ENCODE peak calls at places on chromosome 12, in nine cellular contexts. One of them, this sample, is unnamed.

GRCh38 chr12:10673660-10674384 is at the start of gene STYK1:
- DNase-seq in HT-29: peak
- DNase-seq in fibroblast of lung: peak
- DNase-seq in Right ventricle myocardium inferior: peak
- DNase-seq in endodermal cell: peak
- DNase-seq in EL: peak
- DNase-seq in activated T-cell treated with anti-CD3 and anti-CD28 coated beads for 48 hours: peak
- DNase-seq in progenitor cell of endocrine pancreas: peak
- DNase-seq in T-helper 2 cell: peak
- DNase-seq in this sample: peak

GRCh38 chr12:66132408-66132807 is 1.9 kb upstream of the LLPH start:
- DNase-seq in HT-29: no peak
- DNase-seq in fibroblast of lung: peak
- DNase-seq in Right ventricle myocardium inferior: no peak
- DNase-seq in endodermal cell: peak
- DNase-seq in EL: peak
- DNase-seq in activated T-cell treated with anti-CD3 and anti-CD28 coated beads for 48 hours: no peak
- DNase-seq in progenitor cell of endocrine pancreas: no peak
- DNase-seq in T-helper 2 cell: no peak
- DNase-seq in this sample: no peak

GRCh38 chr12:132686831-132687210 is 321 bp downstream of the POLE start:
- DNase-seq in HT-29: no peak
- DNase-seq in fibroblast of lung: no peak
- DNase-seq in Right ventricle myocardium inferior: peak
- DNase-seq in endodermal cell: no peak
- DNase-seq in EL: no peak
- DNase-seq in activated T-cell treated with anti-CD3 and anti-CD28 coated beads for 48 hours: no peak
- DNase-seq in progenitor cell of endocrine pancreas: no peak
- DNase-seq in T-helper 2 cell: peak
- DNase-seq in this sample: no peak

GRCh38 chr12:101172316-101172715 is 37.7 kb downstream of the SLC5A8 start:
- DNase-seq in HT-29: peak
- DNase-seq in fibroblast of lung: no peak
- DNase-seq in Right ventricle myocardium inferior: no peak
- DNase-seq in endodermal cell: peak
- DNase-seq in EL: peak
- DNase-seq in activated T-cell treated with anti-CD3 and anti-CD28 coated beads for 48 hours: no peak
- DNase-seq in progenitor cell of endocrine pancreas: no peak
- DNase-seq in T-helper 2 cell: no peak
- DNase-seq in this sample: peak

GRCh38 chr12:26936559-26937442 is 980 bp downstream of the INTS13 start:
- DNase-seq in HT-29: peak
- DNase-seq in fibroblast of lung: no peak
- DNase-seq in Right ventricle myocardium inferior: no peak
- DNase-seq in endodermal cell: no peak
- DNase-seq in EL: peak
- DNase-seq in activated T-cell treated with anti-CD3 and anti-CD28 coated beads for 48 hours: no peak
- DNase-seq in progenitor cell of endocrine pancreas: no peak
- DNase-seq in T-helper 2 cell: no peak
- DNase-seq in this sample: no peak

GRCh38 chr12:127480775-127481314 is 786.1 kb upstream of the TMEM132C start:
- DNase-seq in HT-29: no peak
- DNase-seq in fibroblast of lung: no peak
- DNase-seq in Right ventricle myocardium inferior: no peak
- DNase-seq in endodermal cell: no peak
- DNase-seq in EL: no peak
- DNase-seq in activated T-cell treated with anti-CD3 and anti-CD28 coated beads for 48 hours: no peak
- DNase-seq in progenitor cell of endocrine pancreas: no peak
- DNase-seq in T-helper 2 cell: no peak
- DNase-seq in this sample: no peak

GRCh38 chr12:108346022-108346633 is 7.0 kb upstream of the CMKLR1 start:
- DNase-seq in HT-29: no peak
- DNase-seq in fibroblast of lung: no peak
- DNase-seq in Right ventricle myocardium inferior: no peak
- DNase-seq in endodermal cell: peak
- DNase-seq in EL: no peak
- DNase-seq in activated T-cell treated with anti-CD3 and anti-CD28 coated beads for 48 hours: no peak
- DNase-seq in progenitor cell of endocrine pancreas: no peak
- DNase-seq in T-helper 2 cell: no peak
- DNase-seq in this sample: no peak

GRCh38 chr12:76634074-76634570 is 74.6 kb upstream of the OSBPL8 start:
- DNase-seq in HT-29: no peak
- DNase-seq in fibroblast of lung: no peak
- DNase-seq in Right ventricle myocardium inferior: no peak
- DNase-seq in endodermal cell: no peak
- DNase-seq in EL: no peak
- DNase-seq in activated T-cell treated with anti-CD3 and anti-CD28 coated beads for 48 hours: no peak
- DNase-seq in progenitor cell of endocrine pancreas: no peak
- DNase-seq in T-helper 2 cell: no peak
- DNase-seq in this sample: no peak

GRCh38 chr12:105013892-105014291 is 27.8 kb downstream of the NOPCHAP1 start:
- DNase-seq in HT-29: no peak
- DNase-seq in fibroblast of lung: peak
- DNase-seq in Right ventricle myocardium inferior: no peak
- DNase-seq in endodermal cell: no peak
- DNase-seq in EL: peak
- DNase-seq in activated T-cell treated with anti-CD3 and anti-CD28 coated beads for 48 hours: no peak
- DNase-seq in progenitor cell of endocrine pancreas: no peak
- DNase-seq in T-helper 2 cell: no peak
- DNase-seq in this sample: peak

GRCh38 chr12:1619599-1619998 is 9.4 kb upstream of the WNT5B start:
- DNase-seq in HT-29: no peak
- DNase-seq in fibroblast of lung: no peak
- DNase-seq in Right ventricle myocardium inferior: peak
- DNase-seq in endodermal cell: no peak
- DNase-seq in EL: no peak
- DNase-seq in activated T-cell treated with anti-CD3 and anti-CD28 coated beads for 48 hours: no peak
- DNase-seq in progenitor cell of endocrine pancreas: no peak
- DNase-seq in T-helper 2 cell: no peak
- DNase-seq in this sample: no peak

GRCh38 chr12:45388545-45388944 is 172.7 kb downstream of the ANO6 start:
- DNase-seq in HT-29: peak
- DNase-seq in fibroblast of lung: peak
- DNase-seq in Right ventricle myocardium inferior: no peak
- DNase-seq in endodermal cell: peak
- DNase-seq in EL: peak
- DNase-seq in activated T-cell treated with anti-CD3 and anti-CD28 coated beads for 48 hours: no peak
- DNase-seq in progenitor cell of endocrine pancreas: no peak
- DNase-seq in T-helper 2 cell: no peak
- DNase-seq in this sample: no peak

GRCh38 chr12:31117203-31118011 is 43.7 kb downstream of the DDX11 start:
- DNase-seq in HT-29: peak
- DNase-seq in fibroblast of lung: peak
- DNase-seq in Right ventricle myocardium inferior: peak
- DNase-seq in endodermal cell: peak
- DNase-seq in EL: peak
- DNase-seq in activated T-cell treated with anti-CD3 and anti-CD28 coated beads for 48 hours: peak
- DNase-seq in progenitor cell of endocrine pancreas: peak
- DNase-seq in T-helper 2 cell: peak
- DNase-seq in this sample: peak

GRCh38 chr12:21656931-21657335 is 709 bp downstream of the LDHB start:
- DNase-seq in HT-29: peak
- DNase-seq in fibroblast of lung: peak
- DNase-seq in Right ventricle myocardium inferior: no peak
- DNase-seq in endodermal cell: peak
- DNase-seq in EL: peak
- DNase-seq in activated T-cell treated with anti-CD3 and anti-CD28 coated beads for 48 hours: peak
- DNase-seq in progenitor cell of endocrine pancreas: no peak
- DNase-seq in T-helper 2 cell: no peak
- DNase-seq in this sample: no peak

GRCh38 chr12:21346542-21347205 is 12.0 kb upstream of the SLCO1A2 start:
- DNase-seq in HT-29: no peak
- DNase-seq in fibroblast of lung: no peak
- DNase-seq in Right ventricle myocardium inferior: no peak
- DNase-seq in endodermal cell: no peak
- DNase-seq in EL: no peak
- DNase-seq in activated T-cell treated with anti-CD3 and anti-CD28 coated beads for 48 hours: no peak
- DNase-seq in progenitor cell of endocrine pancreas: no peak
- DNase-seq in T-helper 2 cell: no peak
- DNase-seq in this sample: no peak

GRCh38 chr12:2335109-2335508 is 282.3 kb downstream of the CACNA1C start:
- DNase-seq in HT-29: peak
- DNase-seq in fibroblast of lung: no peak
- DNase-seq in Right ventricle myocardium inferior: no peak
- DNase-seq in endodermal cell: no peak
- DNase-seq in EL: peak
- DNase-seq in activated T-cell treated with anti-CD3 and anti-CD28 coated beads for 48 hours: no peak
- DNase-seq in progenitor cell of endocrine pancreas: no peak
- DNase-seq in T-helper 2 cell: no peak
- DNase-seq in this sample: no peak

GRCh38 chr12:116298578-116298977 is 21.1 kb upstream of the MED13L start:
- DNase-seq in HT-29: no peak
- DNase-seq in fibroblast of lung: no peak
- DNase-seq in Right ventricle myocardium inferior: no peak
- DNase-seq in endodermal cell: no peak
- DNase-seq in EL: no peak
- DNase-seq in activated T-cell treated with anti-CD3 and anti-CD28 coated beads for 48 hours: no peak
- DNase-seq in progenitor cell of endocrine pancreas: no peak
- DNase-seq in T-helper 2 cell: no peak
- DNase-seq in this sample: no peak

GRCh38 chr12:122681814-122682213 is 21.3 kb downstream of the HCAR2 start:
- DNase-seq in HT-29: no peak
- DNase-seq in fibroblast of lung: peak
- DNase-seq in Right ventricle myocardium inferior: no peak
- DNase-seq in endodermal cell: no peak
- DNase-seq in EL: peak
- DNase-seq in activated T-cell treated with anti-CD3 and anti-CD28 coated beads for 48 hours: no peak
- DNase-seq in progenitor cell of endocrine pancreas: no peak
- DNase-seq in T-helper 2 cell: no peak
- DNase-seq in this sample: peak

GRCh38 chr12:116882742-116883141 is 1.5 kb upstream of the HRK start:
- DNase-seq in HT-29: no peak
- DNase-seq in fibroblast of lung: peak
- DNase-seq in Right ventricle myocardium inferior: no peak
- DNase-seq in endodermal cell: peak
- DNase-seq in EL: peak
- DNase-seq in activated T-cell treated with anti-CD3 and anti-CD28 coated beads for 48 hours: no peak
- DNase-seq in progenitor cell of endocrine pancreas: no peak
- DNase-seq in T-helper 2 cell: no peak
- DNase-seq in this sample: no peak

GRCh38 chr12:49198431-49199155 is 9.7 kb upstream of the TUBA1A start:
- DNase-seq in HT-29: no peak
- DNase-seq in fibroblast of lung: peak
- DNase-seq in Right ventricle myocardium inferior: no peak
- DNase-seq in endodermal cell: peak
- DNase-seq in EL: peak
- DNase-seq in activated T-cell treated with anti-CD3 and anti-CD28 coated beads for 48 hours: no peak
- DNase-seq in progenitor cell of endocrine pancreas: no peak
- DNase-seq in T-helper 2 cell: no peak
- DNase-seq in this sample: no peak

GRCh38 chr12:19130224-19131019 is 889 bp downstream of the PLEKHA5 start:
- DNase-seq in HT-29: peak
- DNase-seq in fibroblast of lung: no peak
- DNase-seq in Right ventricle myocardium inferior: peak
- DNase-seq in endodermal cell: peak
- DNase-seq in EL: peak
- DNase-seq in activated T-cell treated with anti-CD3 and anti-CD28 coated beads for 48 hours: peak
- DNase-seq in progenitor cell of endocrine pancreas: peak
- DNase-seq in T-helper 2 cell: no peak
- DNase-seq in this sample: peak

GRCh38 chr12:103801709-103802585 is 39.1 kb downstream of the NT5DC3 start:
- DNase-seq in HT-29: no peak
- DNase-seq in fibroblast of lung: peak
- DNase-seq in Right ventricle myocardium inferior: no peak
- DNase-seq in endodermal cell: peak
- DNase-seq in EL: peak
- DNase-seq in activated T-cell treated with anti-CD3 and anti-CD28 coated beads for 48 hours: no peak
- DNase-seq in progenitor cell of endocrine pancreas: no peak
- DNase-seq in T-helper 2 cell: no peak
- DNase-seq in this sample: no peak

GRCh38 chr12:41966916-41967315 is 177.8 kb downstream of the GXYLT1 start:
- DNase-seq in HT-29: no peak
- DNase-seq in fibroblast of lung: no peak
- DNase-seq in Right ventricle myocardium inferior: no peak
- DNase-seq in endodermal cell: no peak
- DNase-seq in EL: no peak
- DNase-seq in activated T-cell treated with anti-CD3 and anti-CD28 coated beads for 48 hours: no peak
- DNase-seq in progenitor cell of endocrine pancreas: no peak
- DNase-seq in T-helper 2 cell: no peak
- DNase-seq in this sample: no peak

GRCh38 chr12:113204806-113205205 is 16.5 kb upstream of the TPCN1 start:
- DNase-seq in HT-29: no peak
- DNase-seq in fibroblast of lung: no peak
- DNase-seq in Right ventricle myocardium inferior: no peak
- DNase-seq in endodermal cell: no peak
- DNase-seq in EL: no peak
- DNase-seq in activated T-cell treated with anti-CD3 and anti-CD28 coated beads for 48 hours: no peak
- DNase-seq in progenitor cell of endocrine pancreas: no peak
- DNase-seq in T-helper 2 cell: no peak
- DNase-seq in this sample: no peak

GRCh38 chr12:65229441-65229840 is 49.0 kb upstream of the MSRB3 start:
- DNase-seq in HT-29: peak
- DNase-seq in fibroblast of lung: peak
- DNase-seq in Right ventricle myocardium inferior: no peak
- DNase-seq in endodermal cell: no peak
- DNase-seq in EL: peak
- DNase-seq in activated T-cell treated with anti-CD3 and anti-CD28 coated beads for 48 hours: no peak
- DNase-seq in progenitor cell of endocrine pancreas: no peak
- DNase-seq in T-helper 2 cell: no peak
- DNase-seq in this sample: no peak

GRCh38 chr12:93868771-93869170 is 191.6 kb downstream of the CRADD start:
- DNase-seq in HT-29: no peak
- DNase-seq in fibroblast of lung: peak
- DNase-seq in Right ventricle myocardium inferior: no peak
- DNase-seq in endodermal cell: no peak
- DNase-seq in EL: no peak
- DNase-seq in activated T-cell treated with anti-CD3 and anti-CD28 coated beads for 48 hours: no peak
- DNase-seq in progenitor cell of endocrine pancreas: no peak
- DNase-seq in T-helper 2 cell: no peak
- DNase-seq in this sample: no peak

GRCh38 chr12:29796823-29797263 is 13.1 kb upstream of the TMTC1 start:
- DNase-seq in HT-29: peak
- DNase-seq in fibroblast of lung: peak
- DNase-seq in Right ventricle myocardium inferior: no peak
- DNase-seq in endodermal cell: no peak
- DNase-seq in EL: peak
- DNase-seq in activated T-cell treated with anti-CD3 and anti-CD28 coated beads for 48 hours: no peak
- DNase-seq in progenitor cell of endocrine pancreas: no peak
- DNase-seq in T-helper 2 cell: no peak
- DNase-seq in this sample: no peak

GRCh38 chr12:49703647-49704137 is 3.5 kb downstream of the FMNL3 start:
- DNase-seq in HT-29: no peak
- DNase-seq in fibroblast of lung: peak
- DNase-seq in Right ventricle myocardium inferior: no peak
- DNase-seq in endodermal cell: no peak
- DNase-seq in EL: peak
- DNase-seq in activated T-cell treated with anti-CD3 and anti-CD28 coated beads for 48 hours: peak
- DNase-seq in progenitor cell of endocrine pancreas: no peak
- DNase-seq in T-helper 2 cell: peak
- DNase-seq in this sample: no peak

GRCh38 chr12:64007853-64008252 is 163.4 kb downstream of the SRGAP1 start:
- DNase-seq in HT-29: no peak
- DNase-seq in fibroblast of lung: no peak
- DNase-seq in Right ventricle myocardium inferior: no peak
- DNase-seq in endodermal cell: no peak
- DNase-seq in EL: peak
- DNase-seq in activated T-cell treated with anti-CD3 and anti-CD28 coated beads for 48 hours: no peak
- DNase-seq in progenitor cell of endocrine pancreas: no peak
- DNase-seq in T-helper 2 cell: no peak
- DNase-seq in this sample: no peak

GRCh38 chr12:59077153-59077930 is 157.0 kb upstream of the LRIG3 start:
- DNase-seq in HT-29: no peak
- DNase-seq in fibroblast of lung: peak
- DNase-seq in Right ventricle myocardium inferior: no peak
- DNase-seq in endodermal cell: peak
- DNase-seq in EL: no peak
- DNase-seq in activated T-cell treated with anti-CD3 and anti-CD28 coated beads for 48 hours: no peak
- DNase-seq in progenitor cell of endocrine pancreas: no peak
- DNase-seq in T-helper 2 cell: no peak
- DNase-seq in this sample: no peak

GRCh38 chr12:52391618-52392002 is 6.2 kb upstream of the KRT84 start:
- DNase-seq in HT-29: peak
- DNase-seq in fibroblast of lung: no peak
- DNase-seq in Right ventricle myocardium inferior: peak
- DNase-seq in endodermal cell: no peak
- DNase-seq in EL: peak
- DNase-seq in activated T-cell treated with anti-CD3 and anti-CD28 coated beads for 48 hours: no peak
- DNase-seq in progenitor cell of endocrine pancreas: no peak
- DNase-seq in T-helper 2 cell: no peak
- DNase-seq in this sample: no peak

GRCh38 chr12:79921786-79922185 is 13.1 kb downstream of the PPP1R12A start:
- DNase-seq in HT-29: no peak
- DNase-seq in fibroblast of lung: no peak
- DNase-seq in Right ventricle myocardium inferior: no peak
- DNase-seq in endodermal cell: no peak
- DNase-seq in EL: no peak
- DNase-seq in activated T-cell treated with anti-CD3 and anti-CD28 coated beads for 48 hours: no peak
- DNase-seq in progenitor cell of endocrine pancreas: no peak
- DNase-seq in T-helper 2 cell: no peak
- DNase-seq in this sample: no peak